ENCODE peak calls at places on chromosomes 16 and 17, in five cellular contexts. Q, L, T, M and A are unnamed samples.
A peak's percentile ranks its signal among the peaks of the same experiment; 100 is the strongest.

GRCh38 chr17:69448431-69449102 is 34.1 kb downstream of the MAP2K6 start:
- DNase-seq in Q (no peak), L (peak; percentile 88), T (no peak), M (peak; percentile 9), A (no peak)

GRCh38 chr17:39729280-39729851 is 966 bp downstream of the MIEN1 start:
- DNase-seq in Q (no peak), L (no peak), T (no peak), M (no peak), A (peak; percentile 32)

GRCh38 chr17:47998044-47998443 is 27.1 kb downstream of the CDK5RAP3 start:
- DNase-seq in Q (no peak), L (no peak), T (no peak), M (no peak), A (no peak)

GRCh38 chr17:56754523-56755208 is 79.1 kb downstream of the C17orf67 start:
- DNase-seq in Q (no peak), L (peak; percentile 27), T (no peak), M (peak; percentile 32), A (peak; percentile 65)

GRCh38 chr17:29664743-29665479 is 42.2 kb upstream of the CORO6 start:
- DNase-seq in Q (no peak), L (no peak), T (no peak), M (no peak), A (peak; percentile 87)

GRCh38 chr17:67388986-67389385 is 11.9 kb downstream of the PITPNC1 start:
- DNase-seq in Q (no peak), L (no peak), T (no peak), M (no peak), A (no peak)

GRCh38 chr17:11598274-11599221 is at the start of gene DNAH9:
- DNase-seq in Q (peak; percentile 95), L (peak; percentile 99), T (no peak), M (peak; percentile 99), A (peak; percentile 64)

GRCh38 chr17:34226011-34226410 is 29.1 kb upstream of the CCL2 start:
- DNase-seq in Q (no peak), L (no peak), T (no peak), M (no peak), A (peak; percentile 52)

GRCh38 chr17:19348806-19349205 is 13.7 kb downstream of the B9D1 start:
- DNase-seq in Q (peak; percentile 17), L (no peak), T (no peak), M (no peak), A (no peak)

GRCh38 chr16:13923703-13924298 is 3.8 kb downstream of the ERCC4 start:
- DNase-seq in Q (no peak), L (peak; percentile 56), T (no peak), M (peak; percentile 55), A (peak; percentile 74)

GRCh38 chr16:66538910-66539309 is 11.0 kb downstream of the TK2 start:
- DNase-seq in Q (no peak), L (no peak), T (no peak), M (no peak), A (no peak)

GRCh38 chr17:67717192-67717623 is 528 bp upstream of the NOL11 start:
- DNase-seq in Q (no peak), L (no peak), T (no peak), M (no peak), A (no peak)

GRCh38 chr17:2122641-2123302 is 67.9 kb downstream of the HIC1 start:
- DNase-seq in Q (peak; percentile 68), L (peak; percentile 50), T (no peak), M (no peak), A (peak; percentile 14)

DNA sequence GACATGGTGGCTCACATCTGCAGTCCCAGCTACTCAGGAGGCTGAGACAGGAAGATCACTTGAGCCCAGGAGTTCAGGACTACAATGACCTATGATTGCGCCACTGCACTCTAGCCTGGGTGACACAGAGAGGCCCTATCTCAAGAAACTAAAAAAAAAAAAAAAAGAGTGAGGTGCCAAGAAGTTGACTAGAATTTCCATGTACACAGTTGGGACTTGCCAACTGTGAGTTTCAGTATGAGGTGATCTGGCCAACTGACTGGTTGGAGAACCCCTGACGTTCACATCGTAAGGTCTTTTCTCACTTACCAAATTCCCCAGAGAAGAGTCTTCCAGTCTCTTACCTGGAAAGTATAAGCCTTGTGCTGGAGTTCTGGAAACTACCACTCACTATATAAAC is 3.1 kb upstream of the MED11 start:
- DNase-seq in Q (no peak), L (no peak), T (no peak), M (no peak), A (no peak)
- H3K27ac ChIP-seq in Q (no peak overlapping the region), L (no peak overlapping the region), T (no peak overlapping the region), M (no peak overlapping the region), A (no peak overlapping the region)

DNA sequence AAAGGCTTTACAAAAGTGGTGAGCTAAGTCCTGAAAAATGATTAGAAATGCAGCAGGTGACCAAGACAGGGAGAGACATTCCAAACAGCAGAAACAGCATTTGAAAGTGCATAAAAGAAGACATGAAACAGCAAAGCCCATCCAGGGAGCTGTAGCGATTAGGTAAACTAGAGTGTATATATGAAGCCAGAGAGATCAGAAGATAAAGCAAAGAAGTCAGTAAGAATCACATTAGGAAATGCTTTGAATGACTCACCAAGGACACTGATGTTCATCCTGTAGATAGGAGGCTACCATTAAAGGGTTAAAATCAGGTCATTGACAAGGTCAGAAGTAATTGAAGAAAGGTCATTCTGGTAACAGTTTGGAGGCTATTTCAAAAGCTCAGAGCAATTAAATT is 27.6 kb upstream of the VAT1L start:
- DNase-seq in Q (no peak), L (no peak), T (no peak), M (no peak), A (no peak)
- H3K27ac ChIP-seq in Q (no peak overlapping the region), L (no peak overlapping the region), T (no peak overlapping the region), M (no peak overlapping the region), A (no peak overlapping the region)

DNA sequence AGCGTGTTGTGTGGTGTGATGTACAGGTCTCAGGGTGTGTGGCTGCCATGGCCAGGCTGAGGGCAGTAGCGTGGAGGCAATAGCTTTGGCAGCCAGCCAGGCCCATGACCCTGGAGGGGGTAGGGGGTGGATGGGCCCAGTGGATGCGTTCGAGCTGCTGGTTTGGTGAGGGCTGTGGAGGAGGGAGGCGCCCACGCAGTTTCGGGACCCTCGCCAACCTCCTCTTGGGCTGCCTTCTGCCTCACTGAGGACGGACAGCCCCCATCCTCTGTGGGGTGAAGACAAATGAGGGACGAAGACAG is 238.6 kb upstream of the GSE1 start:
- DNase-seq in Q (no peak), L (no peak), T (no peak), M (no peak), A (no peak)
- H3K27ac ChIP-seq in Q (peak overlapping the region; percentile 73), L (no peak overlapping the region), T (no peak overlapping the region), M (no peak overlapping the region), A (no peak overlapping the region)

DNA sequence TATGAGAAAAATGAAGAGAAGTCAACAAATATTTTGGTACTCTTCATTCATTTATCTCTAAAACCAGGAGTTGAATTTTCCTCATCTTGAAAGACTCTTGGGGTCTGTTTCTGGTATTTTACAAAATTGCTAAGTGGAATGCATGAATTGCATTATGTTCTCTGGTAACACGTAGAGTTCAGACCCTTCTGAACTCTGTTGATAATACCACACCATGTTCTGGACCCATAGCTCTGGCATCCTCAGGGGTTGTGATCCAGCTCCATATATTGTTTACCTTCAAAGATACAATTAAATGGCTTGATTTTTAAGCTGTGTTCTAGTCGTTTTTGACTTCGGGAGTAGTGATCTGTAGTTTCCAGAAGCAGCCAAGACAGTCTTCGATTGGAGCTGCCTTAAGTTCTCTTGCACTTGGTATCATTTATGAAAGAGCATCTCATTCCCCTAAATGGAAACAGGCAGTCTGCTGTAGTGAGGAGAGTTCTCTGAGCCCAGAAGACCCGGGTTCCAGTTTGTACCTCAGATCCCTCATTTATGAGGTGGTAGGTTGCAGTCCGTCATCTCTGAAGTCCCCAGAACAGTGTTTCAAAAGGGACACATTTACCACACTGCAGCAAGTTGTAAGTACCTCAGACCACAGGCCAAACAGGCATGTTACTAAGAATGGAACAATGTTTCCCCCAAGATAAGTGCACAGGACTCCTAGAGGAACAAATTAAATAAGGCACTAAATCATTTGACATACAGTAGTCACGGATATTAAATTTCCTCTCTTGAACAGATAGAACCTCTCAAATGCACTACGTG is 9.6 kb downstream of the PSMD7 start:
- DNase-seq in Q (no peak), L (no peak), T (no peak), M (peak; percentile 10), A (no peak)
- H3K27ac ChIP-seq in Q (no peak overlapping the region), L (no peak overlapping the region), T (no peak overlapping the region), M (peak overlapping the region; percentile 71), A (no peak overlapping the region)

DNA sequence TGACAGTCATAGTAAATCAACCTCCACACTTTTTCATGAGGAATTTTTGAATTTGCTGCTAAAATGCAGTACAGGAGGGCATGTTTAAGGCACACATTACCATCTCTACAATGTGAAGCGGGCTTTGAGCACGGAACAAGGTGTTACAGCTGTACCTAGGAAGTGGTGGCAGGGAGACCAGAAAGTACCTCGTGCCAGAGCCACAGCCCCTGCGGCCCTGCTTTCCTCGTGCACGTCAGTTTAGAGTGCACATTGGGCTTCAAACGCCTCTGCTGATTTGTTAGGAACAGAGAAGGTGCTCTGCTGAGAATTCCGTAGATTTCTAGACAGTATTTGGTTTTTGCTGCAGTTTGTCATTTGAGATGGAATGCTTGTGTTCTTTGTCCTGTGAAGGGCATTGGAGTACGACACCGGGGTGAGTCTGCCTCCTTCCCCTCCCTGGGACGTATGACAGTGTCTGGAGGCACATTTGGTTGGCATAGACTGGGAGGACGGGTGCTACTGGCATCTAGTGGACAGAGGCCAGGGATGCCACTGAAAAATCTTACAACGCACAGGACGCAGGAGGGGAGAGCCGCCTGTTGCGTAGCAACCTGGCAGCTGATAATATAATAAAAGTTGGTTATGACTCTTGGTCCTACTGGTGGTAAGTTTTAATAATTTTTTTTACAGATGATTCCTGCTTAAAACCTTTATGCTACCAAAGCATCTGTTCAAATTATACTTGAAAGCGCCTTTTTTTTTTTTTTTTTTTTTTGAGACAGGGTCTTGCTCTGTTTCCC is 9.1 kb downstream of the FOXK2 start:
- DNase-seq in Q (peak; percentile 59), L (peak; percentile 52), T (no peak), M (no peak), A (peak; percentile 83)
- H3K27ac ChIP-seq in Q (peak overlapping the region; percentile 73), L (peak overlapping the region; percentile 53), T (no peak overlapping the region), M (peak overlapping the region; percentile 60), A (peak overlapping the region; percentile 55)

DNA sequence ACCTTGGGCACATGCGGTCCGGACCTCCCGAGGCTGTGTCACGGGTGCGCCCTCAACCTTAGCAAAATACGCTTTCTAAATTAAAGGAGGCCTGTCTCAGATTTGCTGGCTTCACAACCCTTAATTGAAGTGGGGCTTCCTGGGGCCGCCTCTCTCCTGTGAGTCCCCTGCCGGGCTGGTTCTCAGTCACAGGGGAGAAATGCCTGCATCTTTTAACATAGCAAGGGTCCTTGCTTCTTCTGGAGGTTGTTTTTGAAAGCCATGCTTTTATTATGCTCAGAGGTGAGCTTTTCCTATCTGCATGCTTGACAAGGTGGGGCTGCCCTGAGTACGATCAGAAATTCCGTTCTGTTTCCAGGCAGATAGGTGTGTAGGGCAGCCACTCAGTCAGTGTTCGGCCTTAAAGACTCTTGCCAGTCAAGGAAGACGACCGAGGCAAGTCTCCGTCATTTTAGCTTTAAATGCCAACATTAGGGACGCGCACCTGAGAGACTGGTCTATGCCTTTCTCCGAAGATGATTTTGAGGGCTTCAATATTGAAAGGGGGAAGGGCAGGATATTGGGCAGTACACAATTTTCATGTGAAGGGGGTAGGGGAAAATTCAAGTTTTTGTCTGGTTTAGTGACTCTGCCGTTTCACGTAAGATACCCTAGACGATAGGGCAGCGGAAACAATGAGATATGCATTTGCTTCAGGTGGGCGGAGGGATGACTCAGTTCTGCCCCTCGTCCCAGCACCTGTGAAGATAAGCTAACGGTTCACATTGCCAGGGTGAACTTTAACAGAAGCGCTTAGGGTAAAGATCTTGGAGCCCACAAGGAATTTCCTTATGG is 5.5 kb upstream of the SLC7A5 start:
- DNase-seq in Q (no peak), L (no peak), T (no peak), M (no peak), A (no peak)
- H3K27ac ChIP-seq in Q (no peak overlapping the region), L (no peak overlapping the region), T (no peak overlapping the region), M (no peak overlapping the region), A (no peak overlapping the region)

GRCh38 chr16:27083861-27084261 is 17.1 kb downstream of the C16orf82 start:
- DNase-seq in Q (no peak), L (peak; percentile 77), T (no peak), M (peak; percentile 23), A (no peak)
- H3K27ac ChIP-seq in Q (no peak overlapping the region), L (no peak overlapping the region), T (no peak overlapping the region), M (no peak overlapping the region), A (no peak overlapping the region)